ENCODE peak calls at places on chromosomes 16 and 17, in seven cellular contexts. K is SJSA1, Q is aorta, J is left ventricle myocardium inferior, T is PC-9, P is pancreas, G is body of pancreas. R is an unnamed sample. For H3K9me3 and H3K36me3, the result is how much of the 10 kb centered on the place peaks cover.

GRCh38 chr17:63295839-63296590 is 150.1 kb downstream of the CYB561 start:
- DNase-seq in Q (no peak), P (no peak), T (no peak), J (no peak), G (no peak), K (no peak), R (no peak)

GRCh38 chr17:19796457-19796856 is 48.4 kb upstream of the ALDH3A1 start:
- DNase-seq in G (no peak), T (no peak), Q (no peak), K (no peak), J (no peak), P (no peak), R (no peak)

GRCh38 chr17:10081571-10082169 is 116.7 kb downstream of the GAS7 start:
- DNase-seq in T (no peak), K (no peak), G (no peak), Q (no peak), J (no peak), P (no peak), R (no peak)

GRCh38 chr17:29193146-29193545 is 12.9 kb upstream of the MYO18A start:
- DNase-seq in T (no peak), K (no peak), J (no peak), Q (no peak), G (peak), P (no peak), R (no peak)

GRCh38 chr16:79607587-79607986 is 7.0 kb upstream of the MAF start:
- DNase-seq in J (no peak), T (no peak), K (peak), P (no peak), Q (no peak), G (no peak), R (no peak)

GRCh38 chr16:52407778-52408177 is 139.2 kb downstream of the TOX3 start:
- DNase-seq in T (no peak), Q (no peak), J (no peak), K (no peak), P (no peak), G (no peak), R (no peak)

GRCh38 chr16:86951831-86952598 is 365.2 kb downstream of the C16orf95 start:
- DNase-seq in K (peak), G (no peak), T (no peak), J (peak), Q (peak), P (no peak), R (no peak)

GRCh38 chr17:31525801-31526549 is 134.5 kb downstream of the RAB11FIP4 start:
- DNase-seq in J (no peak), P (no peak), G (no peak), T (no peak), K (no peak), Q (no peak), R (no peak)

GRCh38 chr16:58001781-58002410 is 689 bp downstream of the USB1 start:
- DNase-seq in G (no peak), T (no peak), K (no peak), P (no peak), J (no peak), Q (no peak), R (no peak)

GRCh38 chr16:61713787-61714186 is 322.5 kb downstream of the CDH8 start:
- DNase-seq in J (no peak), P (no peak), Q (no peak), G (no peak), T (no peak), K (no peak), R (no peak)

GRCh38 chr16:57664662-57665025 is 3.5 kb upstream of the ADGRG3 start:
- DNase-seq in T (no peak), J (no peak), K (no peak), G (no peak), P (no peak), Q (no peak), R (no peak)

GRCh38 chr16:67155305-67156145 is 4.2 kb downstream of the TRADD start:
- DNase-seq in K (peak), J (peak), P (peak), T (peak), G (peak), Q (peak), R (peak)

GRCh38 chr17:74994440-74994839 is 7.0 kb downstream of the CDR2L start:
- DNase-seq in P (no peak), T (no peak), K (no peak), Q (no peak), J (no peak), G (no peak), R (no peak)

GRCh38 chr17:66819466-66819865 is 15.5 kb upstream of the CACNG5 start:
- DNase-seq in Q (no peak), T (no peak), K (no peak), P (no peak), J (no peak), G (no peak), R (no peak)

GRCh38 chr17:27339836-27340550 is 46.1 kb downstream of the WSB1 start:
- DNase-seq in T (peak), Q (no peak), G (no peak), K (no peak), J (no peak), P (no peak), R (no peak)

GRCh38 chr16:49556252-49557069 is 182.9 kb downstream of the C16orf78 start:
- DNase-seq in T (no peak), G (no peak), P (no peak), J (no peak), Q (no peak), K (peak), R (no peak)

GRCh38 chr16:81625544-81626152 is 153.4 kb upstream of the PLCG2 start:
- DNase-seq in G (peak), J (peak), P (peak), T (peak), Q (peak), K (no peak), R (peak)

GRCh38 chr17:15890279-15890892 is 54.5 kb upstream of the ADORA2B start:
- DNase-seq in Q (no peak), G (no peak), K (no peak), T (no peak), J (no peak), P (no peak), R (no peak)

GRCh38 chr16:31074814-31075183 is 577 bp downstream of the ZNF646 start:
- DNase-seq in T (no peak), G (no peak), Q (no peak), J (no peak), P (no peak), K (no peak), R (no peak)

GRCh38 chr16:11155284-11155806 is 100.7 kb downstream of the SOCS1 start:
- DNase-seq in K (no peak), T (peak), P (no peak), J (no peak), G (no peak), Q (no peak), R (no peak)

GRCh38 chr17:32265192-32265895 is at the start of gene RHBDL3:
- DNase-seq in G (no peak), P (no peak), Q (no peak), J (peak), K (no peak), T (peak), R (no peak)

GRCh38 chr16:51532551-51532950 is 381.5 kb upstream of the SALL1 start:
- DNase-seq in P (no peak), J (no peak), K (no peak), Q (no peak), T (no peak), G (no peak), R (no peak)

GRCh38 chr16:85167589-85168537 is 55.6 kb upstream of the CIBAR2 start:
- DNase-seq in P (no peak), K (peak), Q (peak), J (no peak), T (no peak), G (no peak), R (no peak)

GRCh38 chr17:29909604-29910003 is 20.4 kb downstream of the SSH2 start:
- DNase-seq in J (no peak), Q (no peak), P (no peak), T (no peak), K (no peak), G (no peak), R (no peak)

GRCh38 chr16:53865492-53865863 is 161.5 kb downstream of the FTO start:
- DNase-seq in Q (no peak), G (no peak), T (no peak), P (no peak), J (no peak), K (peak), R (no peak)

GRCh38 chr17:58324409-58325288 is 3.9 kb downstream of the TSPOAP1 start:
- DNase-seq in J (no peak), T (peak), G (peak), P (peak), K (no peak), Q (peak), R (peak)

GRCh38 chr16:27925612-27926011 is 137.9 kb downstream of the GSG1L start:
- DNase-seq in P (no peak), T (no peak), G (no peak), J (no peak), K (no peak), Q (no peak), R (no peak)

GRCh38 chr16:12057276-12057675 is 80.7 kb downstream of the SNX29 start:
- DNase-seq in T (no peak), G (no peak), Q (no peak), J (no peak), P (no peak), K (no peak), R (no peak)

GRCh38 chr17:14481664-14482063 is 180.8 kb downstream of the HS3ST3B1 start:
- DNase-seq in T (no peak), Q (no peak), G (no peak), K (no peak), P (no peak), J (no peak), R (no peak)

GRCh38 chr17:5184284-5184683 is 7.4 kb downstream of the ZNF594 start:
- DNase-seq in G (no peak), J (no peak), K (no peak), T (no peak), Q (no peak), P (no peak), R (no peak)

GRCh38 chr17:5183410-5183793 is 8.3 kb downstream of the ZNF594 start:
- DNase-seq in T (no peak), K (no peak), J (no peak), P (no peak), Q (no peak), G (no peak), R (no peak)

GRCh38 chr17:5182597-5183409 is 8.9 kb downstream of the ZNF594 start:
- DNase-seq in K (no peak), P (no peak), T (no peak), J (no peak), Q (no peak), G (no peak), R (no peak)

GRCh38 chr17:5181509-5182305 is 10.0 kb downstream of the ZNF594 start:
- DNase-seq in P (no peak), Q (no peak), T (no peak), K (no peak), J (no peak), G (no peak), R (no peak)

DNA sequence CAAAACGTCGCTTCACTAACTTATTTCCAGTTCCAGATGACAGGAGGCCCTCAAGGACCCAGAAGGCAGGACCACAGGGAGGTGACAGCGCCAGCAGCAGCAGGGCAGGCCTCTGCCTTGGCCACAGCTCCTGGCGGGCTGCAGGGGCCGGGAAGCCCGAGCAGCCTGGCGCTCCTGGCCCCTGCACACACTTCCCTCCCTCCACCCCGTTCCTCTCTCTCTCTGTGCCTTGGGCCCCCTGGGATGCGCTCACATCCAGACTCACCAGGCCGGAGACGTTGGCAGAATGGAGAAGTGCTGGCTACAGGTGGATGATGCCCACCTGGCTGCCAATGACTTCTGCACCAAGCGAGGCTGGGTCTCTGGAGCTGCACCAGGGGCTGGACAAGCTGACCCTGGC is 12.7 kb downstream of the ZNF594 start:
- DNase-seq in T (no peak), P (no peak), K (no peak), J (no peak), G (no peak), Q (no peak), R (no peak)
- H3K9me3 ChIP-seq in T (half or more), P (under half), K (under half), J (half or more), G (half or more), Q (under half), R (under half)

DNA sequence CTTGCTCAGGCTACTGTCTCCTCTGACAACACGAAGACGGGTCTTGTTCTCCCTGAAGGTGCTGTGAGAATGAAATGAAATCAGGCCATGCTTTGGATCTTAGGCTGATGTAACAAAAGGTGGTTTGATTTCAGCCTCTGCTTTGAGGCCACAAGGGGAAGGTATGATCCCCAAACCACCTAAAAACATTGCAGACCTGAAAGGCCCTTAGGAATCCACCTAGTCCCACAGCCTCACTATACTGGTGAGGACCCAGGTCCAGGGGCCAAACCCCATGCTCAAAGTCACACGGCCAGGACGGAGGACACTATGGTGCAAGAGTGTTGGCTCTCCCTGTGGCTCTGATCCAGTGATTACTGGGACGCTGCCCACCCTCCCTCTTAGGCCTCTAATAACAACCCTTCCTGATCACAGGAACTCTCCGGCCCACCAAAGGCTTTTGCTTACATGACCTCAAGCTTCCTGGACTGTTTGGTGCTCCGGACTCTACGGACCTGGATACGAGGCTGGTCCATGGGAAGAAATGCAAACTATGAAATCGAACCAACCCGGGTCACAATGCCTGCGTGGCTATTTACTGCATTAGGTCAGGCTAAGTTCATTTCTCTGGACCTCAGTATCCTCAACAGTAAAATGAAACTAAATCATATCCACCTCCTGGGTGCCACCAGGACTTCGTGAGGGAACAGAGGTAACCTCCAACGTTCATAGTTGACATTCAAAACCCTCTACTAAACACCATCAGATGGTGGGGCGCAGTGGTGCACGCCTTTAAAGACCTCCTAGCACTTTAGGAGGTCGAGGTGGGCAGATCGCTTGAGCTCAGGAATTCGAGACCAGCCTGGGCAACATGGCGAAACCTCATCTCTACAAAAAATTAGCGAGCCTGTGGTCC is 1.5 kb downstream of the TRIM25 start:
- DNase-seq in P (no peak), J (peak), Q (peak), K (no peak), T (no peak), G (no peak), R (no peak)
- H3K27ac ChIP-seq in P (no peak), J (peak), Q (no peak), K (no peak), T (peak), G (no peak), R (no peak)

GRCh38 chr17:40173091-40173777 is 4.0 kb upstream of the RAPGEFL1 start:
- DNase-seq in P (no peak), Q (no peak), K (no peak), G (no peak), J (no peak), T (no peak), R (no peak)
- H3K36me3 ChIP-seq in P (under half), Q (under half), K (half or more), G (under half), J (half or more), T (under half), R (under half)

GRCh38 chr16:3311496-3311895 is 6.2 kb downstream of the ZNF75A start:
- DNase-seq in Q (no peak), T (no peak), K (no peak), G (no peak), J (no peak), P (no peak), R (no peak)

GRCh38 chr16:3304370-3304769 is 860 bp downstream of the TIGD7 start:
- DNase-seq in T (no peak), Q (no peak), G (no peak), K (no peak), J (no peak), P (no peak), R (no peak)

GRCh38 chr16:3305109-3306068 is at the start of the genes TIGD7 and ZNF75A:
- DNase-seq in K (peak), Q (peak), P (peak), J (peak), T (peak), G (peak), R (peak)

GRCh38 chr16:3306078-3306477 is 781 bp downstream of the ZNF75A start:
- DNase-seq in Q (no peak), G (no peak), P (no peak), T (no peak), K (no peak), J (no peak), R (no peak)
- H3K9me3 ChIP-seq in Q (under half), G (half or more), P (under half), T (half or more), K (under half), J (half or more), R (under half)

GRCh38 chr17:47952181-47953021 is 5.3 kb downstream of the PRR15L start:
- DNase-seq in Q (no peak), K (no peak), G (peak), P (peak), J (no peak), T (no peak), R (no peak)
- H3K27ac ChIP-seq in Q (no peak), K (no peak), G (peak), P (peak), J (no peak), T (no peak), R (peak)

GRCh38 chr17:69361156-69361555 is 34.2 kb upstream of the ABCA5 start:
- DNase-seq in Q (no peak), G (no peak), K (no peak), T (no peak), J (no peak), P (no peak), R (no peak)
- H3K36me3 ChIP-seq in Q (under half), G (under half), K (under half), T (under half), J (under half), P (under half), R (under half)

GRCh38 chr17:80187493-80187892 is 17.7 kb downstream of the CARD14 start:
- DNase-seq in T (peak), Q (peak), G (peak), K (peak), J (peak), P (peak), R (peak)
- H3K9me3 ChIP-seq in T (under half), Q (under half), G (under half), K (under half), J (under half), P (under half), R (under half)